ENCODE peak calls at places on chromosomes 1 and 21, in six cellular contexts. F is NT2/D1; U is astrocyte of the spinal cord; D is NCI-H345; T is AG04449; V is stimulated activated CD8-positive, alpha-beta memory T cell treated with anti-CD3 and anti-CD28 coated beads, Interleukin-15, amount 100 ng/mL, for 24 hours. A is an unnamed sample.

GRCh38 chr1:244862354-244862698 is 2.0 kb downstream of the HNRNPU start:
- DNase-seq in F (no peak), U (no peak), D (no peak), T (no peak), V (no peak), A (no peak)

GRCh38 chr1:226104671-226105121 is 42.2 kb downstream of the H3-3A start:
- DNase-seq in F (no peak), U (no peak), D (no peak), T (no peak), V (no peak), A (no peak)

GRCh38 chr1:32894019-32894600 is 7.1 kb downstream of the TMEM54 start:
- DNase-seq in F (no peak), U (no peak), D (peak), T (no peak), V (no peak), A (no peak)

GRCh38 chr1:27621067-27621920 is 13.7 kb downstream of the FGR start:
- DNase-seq in F (no peak), U (peak), D (no peak), T (no peak), V (no peak), A (no peak)

GRCh38 chr1:174399211-174399610 is 48.6 kb upstream of the GPR52 start:
- DNase-seq in F (no peak), U (peak), D (no peak), T (no peak), V (no peak), A (no peak)

GRCh38 chr1:230189276-230190183 is 122.5 kb downstream of the GALNT2 start:
- DNase-seq in F (no peak), U (no peak), D (peak), T (no peak), V (no peak), A (no peak)

GRCh38 chr1:41794031-41794430 is 124.7 kb downstream of the HIVEP3 start:
- DNase-seq in F (no peak), U (no peak), D (no peak), T (no peak), V (no peak), A (no peak)

GRCh38 chr1:241518447-241519307 is 878 bp downstream of the FH start:
- DNase-seq in F (peak), U (peak), D (peak), T (no peak), V (peak), A (no peak)

GRCh38 chr1:97668945-97669344 is 251.9 kb downstream of the DPYD start:
- DNase-seq in F (no peak), U (peak), D (no peak), T (no peak), V (no peak), A (no peak)

GRCh38 chr1:235683653-235684052 is 34.1 kb upstream of the GNG4 start:
- DNase-seq in F (no peak), U (peak), D (no peak), T (no peak), V (no peak), A (no peak)

GRCh38 chr1:168343566-168343965 is 62.9 kb downstream of the TBX19 start:
- DNase-seq in F (no peak), U (no peak), D (no peak), T (no peak), V (no peak), A (no peak)

GRCh38 chr1:157893681-157894080 is 52.1 kb upstream of the CD5L start:
- DNase-seq in F (no peak), U (peak), D (no peak), T (no peak), V (no peak), A (no peak)

GRCh38 chr1:228148196-228148861 is 1.4 kb upstream of the GJC2 start:
- DNase-seq in F (no peak), U (no peak), D (no peak), T (no peak), V (no peak), A (no peak)

GRCh38 chr1:89407355-89407754 is 43.5 kb downstream of the GBP6 start:
- DNase-seq in F (no peak), U (no peak), D (no peak), T (no peak), V (no peak), A (peak)

GRCh38 chr1:96346708-96347107 is 374.9 kb upstream of the PTBP2 start:
- DNase-seq in F (no peak), U (no peak), D (no peak), T (no peak), V (no peak), A (no peak)

GRCh38 chr1:216183007-216183406 is 240.2 kb downstream of the USH2A start:
- DNase-seq in F (peak), U (peak), D (peak), T (peak), V (no peak), A (no peak)

GRCh38 chr1:229114781-229115417 is 156.0 kb upstream of the RAB4A start:
- DNase-seq in F (peak), U (no peak), D (no peak), T (no peak), V (no peak), A (no peak)

GRCh38 chr1:33397994-33398393 is 32.9 kb downstream of the PHC2 start:
- DNase-seq in F (no peak), U (no peak), D (no peak), T (no peak), V (no peak), A (no peak)

GRCh38 chr1:198018529-198018928 is 101.4 kb downstream of the LHX9 start:
- DNase-seq in F (no peak), U (peak), D (no peak), T (peak), V (no peak), A (peak)

GRCh38 chr21:46354046-46354445 is 30.1 kb downstream of the PCNT start:
- DNase-seq in F (no peak), U (no peak), D (no peak), T (no peak), V (no peak), A (no peak)

GRCh38 chr1:93585059-93585966 is 96.3 kb downstream of the BCAR3 start:
- DNase-seq in F (no peak), U (peak), D (no peak), T (no peak), V (no peak), A (peak)

GRCh38 chr21:15051652-15052554 is 12.9 kb downstream of the NRIP1 start:
- DNase-seq in F (no peak), U (no peak), D (no peak), T (no peak), V (no peak), A (no peak)

GRCh38 chr1:193013005-193013404 is 46.2 kb downstream of the UCHL5 start:
- DNase-seq in F (no peak), U (peak), D (no peak), T (peak), V (no peak), A (peak)

GRCh38 chr1:239816090-239816812 is 275.4 kb upstream of the FMN2 start:
- DNase-seq in F (peak), U (peak), D (no peak), T (peak), V (no peak), A (peak)

GRCh38 chr1:17338706-17339493 is 30.9 kb downstream of the PADI4 start:
- DNase-seq in F (no peak), U (no peak), D (no peak), T (no peak), V (no peak), A (no peak)

GRCh38 chr1:160108888-160109662 is 6.5 kb upstream of the ATP1A2 start:
- DNase-seq in F (peak), U (peak), D (no peak), T (no peak), V (no peak), A (no peak)

GRCh38 chr1:169894424-169895145 is 889 bp upstream of the SCYL3 start:
- DNase-seq in F (no peak), U (no peak), D (no peak), T (no peak), V (no peak), A (no peak)

GRCh38 chr1:42125552-42125951 is 27.7 kb upstream of the GUCA2B start:
- DNase-seq in F (no peak), U (no peak), D (no peak), T (no peak), V (no peak), A (no peak)

GRCh38 chr1:241376711-241377110 is 19.7 kb upstream of the RGS7 start:
- DNase-seq in F (no peak), U (no peak), D (no peak), T (no peak), V (no peak), A (no peak)

GRCh38 chr21:44378646-44379581 is 25.5 kb downstream of the TRPM2 start:
- DNase-seq in F (no peak), U (no peak), D (no peak), T (no peak), V (no peak), A (no peak)

GRCh38 chr1:32828341-32828740 is 10.9 kb downstream of the S100PBP start:
- DNase-seq in F (no peak), U (peak), D (no peak), T (no peak), V (no peak), A (no peak)

GRCh38 chr1:233367057-233367759 is 39.7 kb downstream of the MAP3K21 start:
- DNase-seq in F (no peak), U (peak), D (no peak), T (no peak), V (no peak), A (no peak)